ENCODE peak calls at places on chromosomes 3 and 15, in eight cellular contexts. T is thyroid gland; K is fibroblast of lung; X is thoracic aorta; H is CD8-positive, alpha-beta memory T cell; J is SK-N-SH; V is PC-3; E is A549. Y is an unnamed sample.

GRCh38 chr3:11522398-11522715 is 121.4 kb downstream of the VGLL4 start:
- DNase-seq in T (no peak), K (no peak), X (no peak), H (no peak), J (no peak), V (peak; percentile 64), E (no peak), Y (no peak)

GRCh38 chr3:158728851-158729250 is 3.4 kb downstream of the RARRES1 start:
- DNase-seq in T (no peak), K (no peak), X (no peak), H (no peak), J (no peak), V (no peak), E (no peak), Y (no peak)

GRCh38 chr15:31279221-31280036 is 47.2 kb upstream of the KLF13 start:
- DNase-seq in T (peak; percentile 59), K (no peak), X (no peak), H (no peak), J (peak; percentile 11), V (no peak), E (no peak), Y (no peak)

GRCh38 chr3:138234401-138235179 is 47.5 kb downstream of the ARMC8 start:
- DNase-seq in T (no peak), K (peak; percentile 40), X (no peak), H (no peak), J (no peak), V (peak; percentile 76), E (no peak), Y (peak; percentile 10)

GRCh38 chr15:40441736-40442531 is 1.2 kb downstream of the BAHD1 start:
- DNase-seq in T (peak; percentile 33), K (no peak), X (no peak), H (peak; percentile 57), J (peak; percentile 77), V (no peak), E (no peak), Y (no peak)

GRCh38 chr3:58167431-58168351 is 43.1 kb downstream of the DNASE1L3 start:
- DNase-seq in T (peak; percentile 71), K (peak; percentile 78), X (no peak), H (no peak), J (peak; percentile 79), V (peak; percentile 76), E (peak; percentile 46), Y (peak; percentile 49)

GRCh38 chr15:99426431-99427105 is 139.2 kb upstream of the MEF2A start:
- DNase-seq in T (no peak), K (no peak), X (no peak), H (peak; percentile 35), J (no peak), V (no peak), E (no peak), Y (no peak)

GRCh38 chr3:140434261-140434905 is 243.5 kb upstream of the TRIM42 start:
- DNase-seq in T (no peak), K (no peak), X (no peak), H (no peak), J (no peak), V (no peak), E (no peak), Y (no peak)

GRCh38 chr3:169241928-169242751 is 421.4 kb downstream of the MECOM start:
- DNase-seq in T (no peak), K (peak; percentile 53), X (no peak), H (no peak), J (peak; percentile 6), V (no peak), E (no peak), Y (no peak)

GRCh38 chr3:53484979-53485378 is 9.4 kb upstream of the CACNA1D start:
- DNase-seq in T (no peak), K (no peak), X (no peak), H (no peak), J (no peak), V (no peak), E (no peak), Y (no peak)

GRCh38 chr15:72593838-72594237 is 60.7 kb upstream of the GOLGA6B start:
- DNase-seq in T (no peak), K (no peak), X (no peak), H (no peak), J (no peak), V (no peak), E (no peak), Y (no peak)

GRCh38 chr15:80573614-80574013 is 121.5 kb upstream of the ABHD17C start:
- DNase-seq in T (no peak), K (no peak), X (no peak), H (no peak), J (no peak), V (no peak), E (no peak), Y (no peak)

GRCh38 chr3:36714343-36714742 is 50.0 kb downstream of the DCLK3 start:
- DNase-seq in T (no peak), K (no peak), X (no peak), H (no peak), J (no peak), V (no peak), E (no peak), Y (no peak)

GRCh38 chr3:111744611-111745010 is 114.5 kb upstream of the PHLDB2 start:
- DNase-seq in T (no peak), K (no peak), X (no peak), H (no peak), J (no peak), V (no peak), E (no peak), Y (no peak)

DNA sequence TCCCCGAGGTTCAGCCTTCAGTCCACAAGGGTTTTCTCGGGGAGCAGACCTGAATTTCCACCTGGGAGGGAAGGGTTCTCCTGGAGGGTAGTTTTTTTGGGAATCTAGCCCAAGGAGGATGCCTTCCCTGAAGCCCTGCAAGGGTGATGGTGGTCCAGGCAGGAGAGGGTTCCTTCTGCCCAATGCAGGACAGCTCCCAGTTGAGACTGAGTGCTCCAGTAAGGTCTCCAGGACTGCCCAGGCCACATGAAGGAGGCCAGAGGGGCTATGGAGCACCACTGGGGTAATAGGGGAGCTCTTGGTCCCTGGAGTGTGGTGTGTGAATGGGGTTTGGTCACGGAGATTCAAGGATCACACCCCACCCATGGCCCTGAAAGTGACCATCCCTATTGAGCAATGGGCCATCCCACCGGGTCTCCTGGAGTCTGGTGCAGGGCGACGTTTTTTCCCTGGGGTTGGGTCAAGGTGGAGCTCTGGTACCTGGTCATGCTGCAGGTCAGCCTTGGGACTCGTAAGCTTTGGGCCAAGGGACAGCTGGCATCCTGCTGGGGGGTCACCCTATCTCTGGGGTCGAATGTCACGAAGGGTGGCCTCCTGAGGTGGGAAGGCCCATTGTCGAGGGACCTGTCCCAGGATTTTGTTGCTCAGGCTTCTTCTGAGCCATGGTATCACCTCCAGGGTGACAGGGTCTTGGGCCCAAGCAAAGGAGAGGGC is 196.5 kb downstream of the UBE3A start:
- DNase-seq in T (peak; percentile 0), K (no peak), X (no peak), H (peak; percentile 33), J (no peak), V (no peak), E (no peak), Y (no peak)
- H3K9me3 ChIP-seq in T (no peaks in the 10 kb centered on the region), K (no peaks in the 10 kb centered on the region), X (no peaks in the 10 kb centered on the region), H (no peaks in the 10 kb centered on the region), J (no peaks in the 10 kb centered on the region), V (peaks cover 5% of the 10 kb centered on the region), E (no peaks in the 10 kb centered on the region), Y (no peaks in the 10 kb centered on the region)

DNA sequence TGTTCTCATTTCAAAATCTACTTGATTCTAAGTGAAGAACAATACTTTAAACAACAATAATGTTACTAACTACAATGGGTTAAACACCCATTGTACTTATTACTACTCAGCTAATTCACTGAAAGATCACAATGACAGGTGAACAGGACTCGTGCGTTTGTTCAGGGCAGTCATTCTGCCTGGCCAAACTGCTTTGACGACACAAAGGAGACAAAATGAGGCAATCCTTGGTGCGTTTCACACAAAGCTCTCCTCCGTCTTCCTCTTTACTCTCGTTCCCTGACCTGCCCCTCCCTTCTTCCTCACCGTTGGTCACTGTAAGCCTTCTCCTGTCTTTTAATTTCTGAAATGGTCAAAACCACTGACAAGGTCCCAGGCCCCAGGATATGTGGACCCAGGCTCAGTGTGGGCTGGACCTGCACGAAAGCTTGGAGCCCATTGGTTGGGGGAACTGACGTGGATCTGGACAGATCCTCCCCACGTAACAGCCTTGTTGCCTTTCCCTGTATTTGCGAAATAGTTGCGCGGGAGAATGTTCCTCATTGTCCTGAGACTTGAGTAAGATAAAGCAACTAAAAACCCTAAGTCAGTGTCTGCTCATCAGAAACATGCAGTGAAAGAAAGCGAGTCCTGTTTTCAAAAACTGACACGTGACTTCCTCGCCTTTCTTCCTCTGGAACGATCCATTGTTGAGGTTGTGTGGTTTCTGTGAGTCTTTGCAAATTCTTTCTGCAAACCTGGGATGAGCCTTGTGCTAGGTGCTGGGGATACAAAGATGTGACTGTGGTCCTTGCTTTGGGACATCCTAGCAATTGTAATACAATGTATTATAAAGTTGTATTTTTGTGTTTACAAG is 147.1 kb upstream of the RGMA start:
- DNase-seq in T (peak; percentile 18), K (no peak), X (no peak), H (no peak), J (no peak), V (no peak), E (no peak), Y (no peak)
- H3K4me3 ChIP-seq in T (no peak overlapping the region), K (no peak overlapping the region), X (no peak overlapping the region), H (peak overlapping the region; percentile 12), J (no peak overlapping the region), V (no peak overlapping the region), E (no peak overlapping the region), Y (no peak overlapping the region)

GRCh38 chr3:17115186-17115585 is 230.4 kb downstream of the PLCL2 start:
- DNase-seq in T (no peak), K (no peak), X (no peak), H (no peak), J (no peak), V (peak; percentile 25), E (no peak), Y (no peak)

GRCh38 chr3:17119198-17120072 is 234.7 kb downstream of the PLCL2 start:
- DNase-seq in T (no peak), K (no peak), X (no peak), H (no peak), J (no peak), V (no peak), E (no peak), Y (no peak)

GRCh38 chr3:17120115-17120514 is 235.4 kb downstream of the PLCL2 start:
- DNase-seq in T (no peak), K (no peak), X (no peak), H (no peak), J (no peak), V (no peak), E (no peak), Y (no peak)

GRCh38 chr3:17116007-17116659 is 231.4 kb downstream of the PLCL2 start:
- DNase-seq in T (no peak), K (no peak), X (no peak), H (no peak), J (no peak), V (no peak), E (no peak), Y (no peak)

DNA sequence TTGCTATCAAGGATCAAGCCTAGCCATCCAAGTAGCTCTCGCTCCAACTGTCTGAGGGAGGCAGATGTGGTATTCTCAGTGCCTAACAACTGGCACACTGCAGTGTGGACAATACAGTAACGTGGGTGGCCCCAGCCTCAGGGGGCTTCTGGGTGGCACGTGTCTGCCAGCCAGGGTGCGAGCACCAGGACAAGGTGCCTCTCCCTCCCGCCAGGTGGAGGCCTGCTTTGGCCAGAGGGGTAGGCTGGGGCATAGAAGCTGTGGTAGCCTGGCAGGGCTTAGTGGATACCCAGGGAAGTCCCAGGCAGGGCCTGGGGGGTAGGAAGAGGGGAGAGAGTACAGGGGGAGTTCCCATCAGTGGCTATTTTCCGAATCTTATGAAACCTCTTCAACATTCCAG is 234.0 kb downstream of the PLCL2 start:
- DNase-seq in T (no peak), K (no peak), X (no peak), H (no peak), J (no peak), V (no peak), E (no peak), Y (no peak)
- H3K9me3 ChIP-seq in T (no peaks in the 10 kb centered on the region), K (no peaks in the 10 kb centered on the region), X (no peaks in the 10 kb centered on the region), H (no peaks in the 10 kb centered on the region), J (no peaks in the 10 kb centered on the region), V (no peaks in the 10 kb centered on the region), E (peaks cover 4% of the 10 kb centered on the region), Y (no peaks in the 10 kb centered on the region)

GRCh38 chr3:177934001-177934891 is 602.0 kb upstream of the KCNMB2 start:
- DNase-seq in T (peak; percentile 48), K (peak; percentile 27), X (no peak), H (no peak), J (no peak), V (peak; percentile 21), E (peak; percentile 13), Y (no peak)
- H3K4me3 ChIP-seq in T (no peak overlapping the region), K (no peak overlapping the region), X (no peak overlapping the region), H (no peak overlapping the region), J (no peak overlapping the region), V (no peak overlapping the region), E (no peak overlapping the region), Y (no peak overlapping the region)

Y was measured in CD4-positive, CD25-positive, alpha-beta regulatory T cell.